ENCODE peak calls at places on chromosomes 13 and 19, in six cellular contexts. V is tibial artery, D is OCI-LY7, L is NB4, Z is heart right ventricle, G is fibroblast of lung. F is an unnamed sample.

GRCh38 chr19:15810335-15810734 is 5.1 kb downstream of the OR10H1 start:
- DNase-seq in V (no peak), D (peak; percentile 54), L (peak; percentile 19), Z (no peak), G (no peak), F (no peak)

GRCh38 chr19:3270908-3271307 is 46.4 kb downstream of the CELF5 start:
- DNase-seq in V (no peak), D (peak; percentile 58), L (peak; percentile 54), Z (no peak), G (peak; percentile 42), F (no peak)

GRCh38 chr19:30374791-30375650 is 2.8 kb downstream of the ZNF536 start:
- DNase-seq in V (no peak), D (no peak), L (no peak), Z (no peak), G (no peak), F (no peak)

GRCh38 chr13:50521750-50522149 is 321.7 kb downstream of the DLEU7 start:
- DNase-seq in V (no peak), D (peak; percentile 1), L (no peak), Z (no peak), G (peak; percentile 49), F (no peak)

GRCh38 chr13:21511841-21512240 is 52.7 kb upstream of the ZDHHC20 start:
- DNase-seq in V (no peak), D (no peak), L (no peak), Z (no peak), G (peak; percentile 89), F (no peak)

GRCh38 chr19:48478339-48479061 is 9.3 kb downstream of the CYTH2 start:
- DNase-seq in V (no peak), D (no peak), L (no peak), Z (no peak), G (no peak), F (no peak)

GRCh38 chr13:45149964-45150363 is 29.7 kb downstream of the GTF2F2 start:
- DNase-seq in V (no peak), D (no peak), L (no peak), Z (no peak), G (no peak), F (no peak)

GRCh38 chr13:45365558-45365885 is 24.5 kb upstream of the TPT1 start:
- DNase-seq in V (no peak), D (no peak), L (no peak), Z (no peak), G (no peak), F (no peak)

GRCh38 chr13:42836930-42837329 is 55.5 kb downstream of the FAM216B start:
- DNase-seq in V (no peak), D (no peak), L (no peak), Z (no peak), G (peak; percentile 18), F (no peak)

GRCh38 chr13:104648291-104648690 is 1582.1 kb upstream of the SLC10A2 start:
- DNase-seq in V (no peak), D (no peak), L (no peak), Z (no peak), G (no peak), F (no peak)

GRCh38 chr13:23180711-23181110 is at the start of gene SGCG:
- DNase-seq in V (no peak), D (no peak), L (no peak), Z (no peak), G (no peak), F (no peak)

GRCh38 chr19:27929399-27929798 is 1283.6 kb downstream of the UQCRFS1 start:
- DNase-seq in V (no peak), D (no peak), L (no peak), Z (no peak), G (no peak), F (no peak)

GRCh38 chr19:28345811-28346210 is 867.1 kb downstream of the UQCRFS1 start:
- DNase-seq in V (no peak), D (no peak), L (no peak), Z (no peak), G (peak; percentile 32), F (no peak)

GRCh38 chr13:34145061-34145460 is 327.1 kb downstream of the RFC3 start:
- DNase-seq in V (no peak), D (no peak), L (no peak), Z (no peak), G (no peak), F (no peak)
- TF ChIP-seq CTCF in V (no peak), D (no peak), L (no peak), Z (no peak), G (no peak), F (no peak)

DNA sequence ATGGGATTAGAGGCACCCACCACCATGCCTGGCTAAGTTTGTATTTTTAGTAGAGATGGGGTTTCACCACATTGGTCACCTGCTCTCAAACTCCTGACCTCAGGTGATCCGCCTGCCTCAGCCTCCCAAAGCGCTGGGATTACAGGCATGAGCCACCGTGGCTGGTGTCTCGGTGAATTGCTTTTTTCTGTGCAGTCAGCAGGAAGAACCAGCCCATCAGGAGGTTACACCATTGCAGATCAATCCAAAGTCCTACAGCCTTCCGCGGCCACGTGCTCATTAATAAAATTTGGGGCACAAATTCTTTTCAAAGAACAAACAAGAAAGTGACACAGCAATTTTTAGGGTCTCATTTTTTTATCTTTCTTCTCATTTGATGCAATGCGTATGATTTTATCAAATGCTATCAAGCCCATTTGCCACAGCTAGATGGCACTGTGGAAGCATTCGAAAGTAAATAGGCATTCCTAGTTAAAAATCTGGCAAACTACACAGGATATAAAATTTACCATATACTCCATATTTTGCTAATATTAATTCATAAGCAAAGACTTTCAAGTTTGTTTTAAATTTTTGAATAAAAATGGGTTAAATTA is 54.4 kb upstream of the ZNF835 start:
- DNase-seq in V (no peak), D (peak; percentile 4), L (peak; percentile 5), Z (no peak), G (no peak), F (no peak)
- TF ChIP-seq CTCF in V (no peak), D (peak; percentile 60), L (peak; percentile 20), Z (peak; percentile 36), G (peak; percentile 8), F (peak; percentile 7)

DNA sequence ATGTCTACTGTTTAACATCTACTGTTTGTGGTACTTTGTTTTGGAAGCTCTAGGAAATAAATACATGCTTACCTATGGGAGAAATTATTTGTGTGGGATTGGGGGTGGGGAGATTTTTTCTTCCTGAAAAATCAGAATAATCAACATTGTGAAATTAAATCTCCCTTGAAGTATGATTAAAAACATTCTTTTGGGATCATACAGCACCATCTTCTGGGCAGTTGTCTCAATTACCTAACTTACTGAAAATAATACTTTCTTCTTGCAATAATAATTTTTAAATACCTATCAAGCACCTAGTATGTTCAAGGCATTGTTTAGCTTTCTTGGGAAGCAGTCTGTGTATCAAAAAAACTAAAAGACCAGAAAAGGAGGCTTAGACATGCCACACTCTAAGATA is 576.5 kb upstream of the ARGLU1 start:
- DNase-seq in V (no peak), D (peak; percentile 2), L (no peak), Z (no peak), G (peak; percentile 11), F (no peak)
- TF ChIP-seq CTCF in V (peak; percentile 18), D (peak; percentile 62), L (no peak), Z (peak; percentile 22), G (peak; percentile 38), F (peak; percentile 38)

GRCh38 chr13:79492313-79492798 is 11.4 kb downstream of the NDFIP2 start:
- DNase-seq in V (no peak), D (no peak), L (no peak), Z (no peak), G (peak; percentile 55), F (no peak)
- TF ChIP-seq CTCF in V (no peak), D (no peak), L (no peak), Z (no peak), G (no peak), F (no peak)

GRCh38 chr13:101474419-101474957 is 22.0 kb downstream of the ITGBL1 start:
- DNase-seq in V (peak; percentile 44), D (no peak), L (peak; percentile 4), Z (no peak), G (peak; percentile 96), F (no peak)
- TF ChIP-seq CTCF in V (peak; percentile 43), D (no peak), L (no peak), Z (no peak), G (peak; percentile 68), F (peak; percentile 64)

F was measured in osteocyte.